ENCODE peak calls at places on chromosomes 5 and 9, in six cellular contexts. C, X, M, E, L and A are unnamed samples.

GRCh38 chr5:175520321-175520720 is 42.0 kb downstream of the SFXN1 start:
- DNase-seq in C (no peak), X (no peak), M (no peak), E (no peak), L (no peak), A (no peak)

GRCh38 chr5:176541338-176542134 is 4.3 kb upstream of the RNF44 start:
- DNase-seq in C (peak), X (no peak), M (peak), E (peak), L (peak), A (peak)

GRCh38 chr9:37339945-37340344 is 82.6 kb upstream of the GRHPR start:
- DNase-seq in C (no peak), X (no peak), M (no peak), E (no peak), L (peak), A (no peak)

GRCh38 chr9:132411091-132411508 is 1.1 kb downstream of the CFAP77 start:
- DNase-seq in C (peak), X (peak), M (peak), E (peak), L (peak), A (peak)

GRCh38 chr5:37837101-37838032 is 2.5 kb downstream of the GDNF start:
- DNase-seq in C (peak), X (peak), M (peak), E (peak), L (peak), A (peak)

GRCh38 chr9:75120661-75121060 is 32.3 kb downstream of the OSTF1 start:
- DNase-seq in C (no peak), X (no peak), M (no peak), E (no peak), L (no peak), A (no peak)

GRCh38 chr5:61732376-61732775 is 400.3 kb downstream of the ZSWIM6 start:
- DNase-seq in C (no peak), X (no peak), M (peak), E (no peak), L (peak), A (no peak)

GRCh38 chr5:103561670-103562069 is 919 bp downstream of the NUDT12 start:
- DNase-seq in C (peak), X (no peak), M (no peak), E (no peak), L (no peak), A (no peak)

GRCh38 chr9:12817702-12818101 is 42.9 kb downstream of the LURAP1L start:
- DNase-seq in C (peak), X (peak), M (no peak), E (no peak), L (no peak), A (no peak)

GRCh38 chr9:12818431-12819000 is 43.7 kb downstream of the LURAP1L start:
- DNase-seq in C (peak), X (no peak), M (no peak), E (no peak), L (peak), A (no peak)

GRCh38 chr9:12822111-12822510 is 47.3 kb downstream of the LURAP1L start:
- DNase-seq in C (no peak), X (no peak), M (no peak), E (no peak), L (no peak), A (no peak)

GRCh38 chr9:12816656-12817101 is 41.9 kb downstream of the LURAP1L start:
- DNase-seq in C (peak), X (no peak), M (no peak), E (no peak), L (no peak), A (no peak)

DNA sequence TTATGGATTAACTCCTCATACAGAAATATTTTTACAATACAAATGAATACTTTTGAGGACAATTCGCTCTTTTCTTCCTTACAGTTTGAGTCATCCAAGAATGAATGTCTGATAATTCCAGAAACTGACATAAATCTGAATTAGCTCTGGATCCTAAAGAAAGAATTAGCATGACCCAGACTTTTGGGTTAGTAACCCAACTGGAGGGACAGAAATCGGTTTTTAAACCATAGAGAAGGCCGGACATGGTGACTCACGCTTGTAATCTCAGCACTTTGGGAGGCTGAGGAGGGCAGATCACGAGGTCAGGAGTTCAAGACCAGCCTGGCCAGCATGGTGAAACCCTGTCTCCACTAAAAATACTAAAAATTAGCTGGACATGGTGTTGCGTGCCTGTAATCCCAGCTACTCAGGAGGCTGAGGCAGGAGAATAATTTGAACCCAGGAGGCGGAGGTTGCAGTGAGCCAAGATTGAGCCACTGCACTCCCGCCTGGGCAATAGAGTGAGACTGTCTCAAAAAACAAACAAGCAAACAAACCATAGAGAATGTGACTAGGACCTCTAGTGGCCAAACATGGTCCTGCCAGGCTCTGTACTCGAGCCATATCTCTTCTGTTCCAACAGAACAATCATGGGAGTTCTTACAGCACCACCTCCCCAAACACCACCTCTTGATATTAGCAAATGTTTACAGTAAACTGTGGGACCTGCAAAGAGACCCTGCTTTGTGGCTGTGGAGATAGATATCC is 44.8 kb downstream of the LURAP1L start:
- DNase-seq in C (peak), X (peak), M (peak), E (peak), L (peak), A (peak)
- H2AFZ ChIP-seq in C (no peak), X (peak), M (no peak), E (no peak), L (no peak), A (no peak)

GRCh38 chr9:81374881-81375280 is 314.5 kb downstream of the TLE1 start:
- DNase-seq in C (no peak), X (no peak), M (no peak), E (no peak), L (no peak), A (no peak)
- TF ChIP-seq EZH2phosphoT487 in C (no peak), X (no peak), M (no peak), E (no peak), L (no peak), A (no peak)

GRCh38 chr9:97900738-97901565 is 21.3 kb downstream of the TRMO start:
- DNase-seq in C (peak), X (peak), M (peak), E (peak), L (peak), A (peak)

GRCh38 chr9:97900103-97900737 is 22.1 kb downstream of the TRMO start:
- DNase-seq in C (peak), X (no peak), M (no peak), E (no peak), L (no peak), A (no peak)

GRCh38 chr9:97889941-97890557 is 32.3 kb downstream of the TRMO start:
- DNase-seq in C (peak), X (no peak), M (peak), E (peak), L (peak), A (peak)

GRCh38 chr9:97891736-97892135 is 30.6 kb downstream of the TRMO start:
- DNase-seq in C (no peak), X (no peak), M (no peak), E (no peak), L (no peak), A (no peak)

DNA sequence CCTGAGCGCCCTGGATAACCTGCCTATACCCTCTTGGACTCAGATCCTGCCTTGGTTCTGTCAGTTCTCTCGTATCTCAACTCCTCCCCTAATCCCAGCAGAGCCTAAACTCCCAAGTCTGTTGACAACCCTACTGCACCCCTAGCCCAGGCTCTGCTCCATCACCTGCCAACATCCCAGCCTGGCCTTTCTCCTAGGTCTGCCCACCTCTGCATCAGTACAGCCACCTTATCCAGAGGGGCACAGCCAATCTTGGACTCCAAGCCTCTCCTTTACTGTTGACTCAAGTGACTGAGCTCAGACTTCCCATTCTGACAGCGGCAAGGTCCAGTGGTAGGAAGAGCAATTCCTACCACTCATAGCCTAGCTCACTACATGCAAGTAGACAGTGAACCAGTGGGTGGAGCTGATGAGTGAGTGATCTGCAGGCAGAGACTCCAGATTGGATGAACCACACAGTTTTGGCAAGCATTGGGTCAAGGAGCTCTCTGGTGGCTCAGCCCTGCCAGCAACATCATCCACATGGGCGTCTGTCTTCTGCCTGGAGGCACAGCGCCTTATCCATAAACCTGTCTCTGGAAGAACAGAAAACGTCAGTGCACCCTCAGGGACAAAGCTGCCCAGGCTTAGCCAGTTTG is 26.5 kb downstream of the TRMO start:
- DNase-seq in C (peak), X (peak), M (peak), E (peak), L (peak), A (peak)
- TF ChIP-seq CTCF in C (peak), X (peak), M (peak), E (peak), L (peak), A (peak)

GRCh38 chr5:119074419-119074818 is 3.5 kb downstream of the DMXL1 start:
- DNase-seq in C (no peak), X (no peak), M (no peak), E (peak), L (no peak), A (peak)

GRCh38 chr5:119072496-119072895 is 1.6 kb downstream of the DMXL1 start:
- DNase-seq in C (peak), X (no peak), M (no peak), E (no peak), L (no peak), A (no peak)

GRCh38 chr5:119070578-119070827 is 384 bp upstream of the DMXL1 start:
- DNase-seq in C (no peak), X (no peak), M (peak), E (no peak), L (peak), A (no peak)

GRCh38 chr5:119070828-119071572 is at the start of gene DMXL1:
- DNase-seq in C (peak), X (peak), M (peak), E (peak), L (peak), A (peak)

GRCh38 chr5:119071573-119071874 is 637 bp downstream of the DMXL1 start:
- DNase-seq in C (no peak), X (no peak), M (no peak), E (peak), L (peak), A (peak)
- H2AFZ ChIP-seq in C (peak), X (no peak), M (peak), E (peak), L (no peak), A (peak)

DNA sequence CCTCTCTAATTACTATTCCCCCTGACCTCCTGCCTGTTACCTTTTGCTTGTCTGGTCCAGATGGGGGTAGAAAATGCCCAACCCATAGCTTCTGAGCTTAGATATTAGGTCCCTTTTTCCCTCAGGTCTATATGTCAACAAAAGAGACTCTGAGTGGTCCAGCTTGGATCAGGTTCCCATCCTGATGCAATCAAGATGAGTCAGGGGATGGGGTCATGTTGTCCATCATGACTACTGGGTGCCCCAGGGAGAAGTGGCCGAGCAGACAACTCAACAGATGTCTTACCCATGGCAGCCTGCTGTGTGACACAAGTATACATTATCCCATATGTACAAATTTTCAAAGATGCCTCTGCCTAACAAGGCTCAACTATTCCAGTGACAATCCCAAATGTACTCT is 9.1 kb upstream of the ANKH start:
- DNase-seq in C (peak), X (no peak), M (no peak), E (no peak), L (no peak), A (no peak)
- TF ChIP-seq EZH2phosphoT487 in C (no peak), X (no peak), M (no peak), E (no peak), L (no peak), A (no peak)

DNA sequence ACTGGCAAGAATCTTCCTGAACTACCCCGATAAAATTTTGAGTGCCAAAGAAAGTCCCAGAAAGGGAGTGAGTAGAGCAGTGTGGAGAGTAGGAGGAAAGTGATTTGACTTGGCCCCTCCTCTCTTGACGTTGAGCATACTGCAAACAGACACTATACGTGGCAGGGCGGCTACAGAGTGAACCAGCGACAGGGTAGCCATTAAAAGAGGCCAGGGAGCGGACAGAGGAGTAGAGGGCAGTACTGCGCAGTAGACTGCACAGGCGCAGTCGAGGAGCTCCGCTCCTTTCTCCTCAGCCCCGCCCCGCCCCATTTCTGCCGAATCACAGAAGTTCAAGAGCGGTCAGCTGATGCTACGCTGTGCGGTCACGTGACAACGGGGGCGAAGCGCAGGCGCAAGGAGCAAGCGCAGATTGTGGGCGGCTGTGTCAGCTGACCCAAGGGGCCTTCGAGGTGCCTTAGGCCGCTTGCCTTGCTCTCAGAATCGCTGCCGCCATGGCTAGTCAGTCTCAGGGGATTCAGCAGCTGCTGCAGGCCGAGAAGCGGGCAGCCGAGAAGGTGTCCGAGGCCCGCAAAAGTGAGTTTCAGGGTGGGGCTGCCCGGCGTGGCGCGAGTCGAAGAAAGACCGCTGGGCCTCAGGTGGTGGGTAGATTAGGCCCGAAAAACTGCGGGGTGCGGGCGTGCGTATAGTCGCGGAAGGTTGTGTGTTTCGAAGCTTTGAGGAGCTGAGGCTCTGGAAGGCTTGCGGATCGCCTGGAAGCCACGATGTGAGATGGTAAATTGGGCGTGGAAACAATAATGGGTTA is at the start of gene ATP6V1G1:
- DNase-seq in C (peak), X (peak), M (peak), E (peak), L (peak), A (peak)
- TF ChIP-seq CTCF in C (no peak), X (no peak), M (no peak), E (no peak), L (peak), A (peak)

DNA sequence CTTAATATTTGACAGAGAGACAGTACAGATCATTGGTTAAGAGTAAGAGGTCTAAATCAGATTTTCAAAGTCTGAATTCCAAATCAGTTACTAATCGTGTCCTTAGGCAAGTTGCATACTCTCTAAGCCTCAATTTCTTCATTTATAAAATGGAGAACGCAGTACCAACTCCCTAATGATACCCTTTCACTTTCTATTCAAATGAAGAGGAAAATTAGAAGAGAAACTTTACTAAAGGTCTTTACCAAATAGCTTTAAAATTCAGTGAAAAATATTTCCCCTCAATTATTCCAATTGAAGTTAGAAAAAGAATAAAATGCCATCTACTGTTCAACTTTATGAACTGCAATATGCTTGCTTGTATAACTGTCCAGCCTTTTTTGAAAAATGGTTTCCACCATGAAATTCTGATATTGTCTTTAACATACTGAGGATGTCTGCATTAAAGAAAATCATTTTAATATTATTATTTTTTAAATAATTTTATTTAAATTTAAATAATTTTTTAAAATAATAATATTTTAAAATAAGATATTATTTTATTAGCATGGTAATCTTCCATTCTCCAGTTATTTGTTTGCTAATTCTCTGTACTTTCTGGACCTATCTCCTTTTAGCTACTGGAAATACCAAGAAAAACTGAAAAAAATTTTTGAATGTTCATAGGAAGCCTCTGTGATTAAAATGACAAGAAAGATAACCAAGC is 36.0 kb downstream of the POC5 start:
- DNase-seq in C (peak), X (peak), M (peak), E (peak), L (peak), A (peak)
- H2AFZ ChIP-seq in C (no peak), X (no peak), M (no peak), E (no peak), L (no peak), A (no peak)